ENCODE peak calls at places on chromosomes 2 and 18, in seven cellular contexts. U, A, W, F, H, Q and X are unnamed samples.
A peak's percentile ranks its signal among the peaks of the same experiment; 100 is the strongest.

GRCh38 chr18:48951448-48952286 is 902 bp upstream of the SMAD7 start:
- DNase-seq in F (peak; percentile 82), U (peak; percentile 71), W (peak; percentile 80), H (peak; percentile 97), Q (peak; percentile 60), A (peak; percentile 56), X (peak; percentile 68)

GRCh38 chr2:6866239-6866745 is 585 bp upstream of the CMPK2 start:
- DNase-seq in A (no peak), F (peak; percentile 54), W (peak; percentile 28), H (no peak), Q (peak; percentile 4), U (no peak), X (no peak)

GRCh38 chr2:172516299-172516698 is 39.6 kb upstream of the PDK1 start:
- DNase-seq in H (no peak), U (peak; percentile 8), Q (no peak), A (peak; percentile 6), F (no peak), W (no peak), X (no peak)

GRCh38 chr2:127536707-127537106 is 1.2 kb downstream of the MYO7B start:
- DNase-seq in W (no peak), F (no peak), A (no peak), Q (no peak), H (no peak), U (no peak), X (no peak)

GRCh38 chr2:235224410-235224809 is 269.4 kb upstream of the AGAP1 start:
- DNase-seq in F (no peak), U (no peak), A (no peak), W (no peak), Q (no peak), H (no peak), X (no peak)

GRCh38 chr18:54269924-54270844 is 867 bp downstream of the POLI start:
- DNase-seq in A (no peak), U (no peak), W (peak; percentile 31), F (peak; percentile 40), H (no peak), Q (no peak), X (no peak)

GRCh38 chr2:112880696-112881095 is 30.3 kb upstream of the IL37 start:
- DNase-seq in H (no peak), F (no peak), Q (no peak), U (no peak), W (no peak), A (no peak), X (no peak)

GRCh38 chr2:101473911-101474751 is 781 bp downstream of the RFX8 start:
- DNase-seq in Q (peak; percentile 44), W (no peak), F (peak; percentile 41), U (peak; percentile 21), H (peak; percentile 80), A (no peak), X (no peak)